ENCODE peak calls at places on chromosome 6, in eight cellular contexts. One of them, this sample, is unnamed.
A peak's percentile ranks its signal among the peaks of the same experiment; 100 is the strongest.

GRCh38 chr6:75023634-75024033 is 182.2 kb downstream of the COL12A1 start:
- DNase-seq in OCI-LY7: no peak
- DNase-seq in psoas muscle: no peak
- DNase-seq in EL: peak; percentile 64
- DNase-seq in GM13977: no peak
- DNase-seq in NB4: no peak
- DNase-seq in KBM-7: no peak
- DNase-seq in effector CD8-positive, alpha-beta T cell: no peak
- DNase-seq in this sample: no peak

GRCh38 chr6:170097505-170098427 is 193.1 kb downstream of the DLL1 start:
- DNase-seq in OCI-LY7: no peak
- DNase-seq in psoas muscle: no peak
- DNase-seq in EL: no peak
- DNase-seq in GM13977: no peak
- DNase-seq in NB4: no peak
- DNase-seq in KBM-7: no peak
- DNase-seq in effector CD8-positive, alpha-beta T cell: no peak
- DNase-seq in this sample: no peak

GRCh38 chr6:11356404-11357155 is 124.1 kb upstream of the NEDD9 start:
- DNase-seq in OCI-LY7: no peak
- DNase-seq in psoas muscle: no peak
- DNase-seq in EL: no peak
- DNase-seq in GM13977: no peak
- DNase-seq in NB4: no peak
- DNase-seq in KBM-7: no peak
- DNase-seq in effector CD8-positive, alpha-beta T cell: no peak
- DNase-seq in this sample: peak; percentile 24

GRCh38 chr6:160197662-160198061 is 61.0 kb downstream of the SLC22A2 start:
- DNase-seq in OCI-LY7: no peak
- DNase-seq in psoas muscle: no peak
- DNase-seq in EL: no peak
- DNase-seq in GM13977: no peak
- DNase-seq in NB4: no peak
- DNase-seq in KBM-7: no peak
- DNase-seq in effector CD8-positive, alpha-beta T cell: no peak
- DNase-seq in this sample: no peak

GRCh38 chr6:109853426-109853825 is 124.7 kb upstream of the GPR6 start:
- DNase-seq in OCI-LY7: no peak
- DNase-seq in psoas muscle: no peak
- DNase-seq in EL: no peak
- DNase-seq in GM13977: no peak
- DNase-seq in NB4: no peak
- DNase-seq in KBM-7: no peak
- DNase-seq in effector CD8-positive, alpha-beta T cell: no peak
- DNase-seq in this sample: no peak

GRCh38 chr6:37131104-37131959 is 38.6 kb upstream of the PIM1 start:
- DNase-seq in OCI-LY7: no peak
- DNase-seq in psoas muscle: peak; percentile 82
- DNase-seq in EL: no peak
- DNase-seq in GM13977: no peak
- DNase-seq in NB4: no peak
- DNase-seq in KBM-7: no peak
- DNase-seq in effector CD8-positive, alpha-beta T cell: no peak
- DNase-seq in this sample: peak; percentile 83

GRCh38 chr6:52263709-52264320 is 19.5 kb upstream of the IL17F start:
- DNase-seq in OCI-LY7: peak; percentile 74
- DNase-seq in psoas muscle: peak; percentile 39
- DNase-seq in EL: peak; percentile 67
- DNase-seq in GM13977: peak; percentile 67
- DNase-seq in NB4: peak; percentile 75
- DNase-seq in KBM-7: peak; percentile 77
- DNase-seq in effector CD8-positive, alpha-beta T cell: peak; percentile 53
- DNase-seq in this sample: peak; percentile 40

GRCh38 chr6:169974663-169975062 is 223.2 kb downstream of the ERMARD start:
- DNase-seq in OCI-LY7: no peak
- DNase-seq in psoas muscle: no peak
- DNase-seq in EL: no peak
- DNase-seq in GM13977: no peak
- DNase-seq in NB4: no peak
- DNase-seq in KBM-7: no peak
- DNase-seq in effector CD8-positive, alpha-beta T cell: no peak
- DNase-seq in this sample: no peak

GRCh38 chr6:40874495-40874894 is 164.5 kb downstream of the UNC5CL start:
- DNase-seq in OCI-LY7: peak; percentile 7
- DNase-seq in psoas muscle: no peak
- DNase-seq in EL: no peak
- DNase-seq in GM13977: no peak
- DNase-seq in NB4: peak; percentile 33
- DNase-seq in KBM-7: no peak
- DNase-seq in effector CD8-positive, alpha-beta T cell: no peak
- DNase-seq in this sample: no peak

GRCh38 chr6:53322188-53323029 is 26.3 kb downstream of the ELOVL5 start:
- DNase-seq in OCI-LY7: no peak
- DNase-seq in psoas muscle: no peak
- DNase-seq in EL: peak; percentile 30
- DNase-seq in GM13977: no peak
- DNase-seq in NB4: peak; percentile 24
- DNase-seq in KBM-7: no peak
- DNase-seq in effector CD8-positive, alpha-beta T cell: no peak
- DNase-seq in this sample: no peak

GRCh38 chr6:12875061-12875460 is 158.5 kb downstream of the PHACTR1 start:
- DNase-seq in OCI-LY7: no peak
- DNase-seq in psoas muscle: no peak
- DNase-seq in EL: peak; percentile 85
- DNase-seq in GM13977: no peak
- DNase-seq in NB4: no peak
- DNase-seq in KBM-7: no peak
- DNase-seq in effector CD8-positive, alpha-beta T cell: no peak
- DNase-seq in this sample: no peak

GRCh38 chr6:35727206-35727934 is 9.5 kb upstream of the ARMC12 start:
- DNase-seq in OCI-LY7: peak; percentile 68
- DNase-seq in psoas muscle: peak; percentile 94
- DNase-seq in EL: peak; percentile 74
- DNase-seq in GM13977: peak; percentile 54
- DNase-seq in NB4: peak; percentile 88
- DNase-seq in KBM-7: no peak
- DNase-seq in effector CD8-positive, alpha-beta T cell: peak; percentile 52
- DNase-seq in this sample: peak; percentile 91

GRCh38 chr6:159444073-159444472 is 249.0 kb downstream of the SOD2 start:
- DNase-seq in OCI-LY7: no peak
- DNase-seq in psoas muscle: no peak
- DNase-seq in EL: no peak
- DNase-seq in GM13977: no peak
- DNase-seq in NB4: no peak
- DNase-seq in KBM-7: no peak
- DNase-seq in effector CD8-positive, alpha-beta T cell: no peak
- DNase-seq in this sample: no peak

GRCh38 chr6:31652925-31653724 is 664 bp upstream of the BAG6 start:
- DNase-seq in OCI-LY7: peak; percentile 97
- DNase-seq in psoas muscle: peak; percentile 85
- DNase-seq in EL: no peak
- DNase-seq in GM13977: peak; percentile 93
- DNase-seq in NB4: peak; percentile 97
- DNase-seq in KBM-7: no peak
- DNase-seq in effector CD8-positive, alpha-beta T cell: peak; percentile 87
- DNase-seq in this sample: peak; percentile 86

GRCh38 chr6:36113701-36114100 is 16.6 kb upstream of the MAPK13 start:
- DNase-seq in OCI-LY7: no peak
- DNase-seq in psoas muscle: no peak
- DNase-seq in EL: no peak
- DNase-seq in GM13977: no peak
- DNase-seq in NB4: no peak
- DNase-seq in KBM-7: no peak
- DNase-seq in effector CD8-positive, alpha-beta T cell: no peak
- DNase-seq in this sample: no peak

GRCh38 chr6:136410201-136411027 is 120.8 kb upstream of the BCLAF1 start:
- DNase-seq in OCI-LY7: no peak
- DNase-seq in psoas muscle: no peak
- DNase-seq in EL: no peak
- DNase-seq in GM13977: peak; percentile 41
- DNase-seq in NB4: no peak
- DNase-seq in KBM-7: no peak
- DNase-seq in effector CD8-positive, alpha-beta T cell: no peak
- DNase-seq in this sample: no peak

GRCh38 chr6:127566671-127567070 is 10.3 kb upstream of the C6orf58 start:
- DNase-seq in OCI-LY7: no peak
- DNase-seq in psoas muscle: no peak
- DNase-seq in EL: no peak
- DNase-seq in GM13977: no peak
- DNase-seq in NB4: no peak
- DNase-seq in KBM-7: no peak
- DNase-seq in effector CD8-positive, alpha-beta T cell: no peak
- DNase-seq in this sample: no peak

GRCh38 chr6:100237881-100238280 is 226.8 kb downstream of the SIM1 start:
- DNase-seq in OCI-LY7: no peak
- DNase-seq in psoas muscle: no peak
- DNase-seq in EL: no peak
- DNase-seq in GM13977: no peak
- DNase-seq in NB4: no peak
- DNase-seq in KBM-7: no peak
- DNase-seq in effector CD8-positive, alpha-beta T cell: no peak
- DNase-seq in this sample: no peak

GRCh38 chr6:24376875-24377274 is 19.0 kb upstream of the DCDC2 start:
- DNase-seq in OCI-LY7: no peak
- DNase-seq in psoas muscle: no peak
- DNase-seq in EL: no peak
- DNase-seq in GM13977: no peak
- DNase-seq in NB4: no peak
- DNase-seq in KBM-7: no peak
- DNase-seq in effector CD8-positive, alpha-beta T cell: no peak
- DNase-seq in this sample: no peak

GRCh38 chr6:121393711-121394110 is 41.7 kb upstream of the GJA1 start:
- DNase-seq in OCI-LY7: no peak
- DNase-seq in psoas muscle: no peak
- DNase-seq in EL: no peak
- DNase-seq in GM13977: no peak
- DNase-seq in NB4: no peak
- DNase-seq in KBM-7: no peak
- DNase-seq in effector CD8-positive, alpha-beta T cell: no peak
- DNase-seq in this sample: no peak

GRCh38 chr6:27230758-27231111 is 16.8 kb upstream of the PRSS16 start:
- DNase-seq in OCI-LY7: no peak
- DNase-seq in psoas muscle: no peak
- DNase-seq in EL: no peak
- DNase-seq in GM13977: no peak
- DNase-seq in NB4: no peak
- DNase-seq in KBM-7: no peak
- DNase-seq in effector CD8-positive, alpha-beta T cell: no peak
- DNase-seq in this sample: no peak

GRCh38 chr6:165098165-165098564 is 211.2 kb downstream of the C6orf118 start:
- DNase-seq in OCI-LY7: peak; percentile 10
- DNase-seq in psoas muscle: no peak
- DNase-seq in EL: no peak
- DNase-seq in GM13977: no peak
- DNase-seq in NB4: peak; percentile 44
- DNase-seq in KBM-7: peak; percentile 28
- DNase-seq in effector CD8-positive, alpha-beta T cell: no peak
- DNase-seq in this sample: no peak

GRCh38 chr6:145772846-145773245 is 37.5 kb upstream of the EPM2A start:
- DNase-seq in OCI-LY7: no peak
- DNase-seq in psoas muscle: no peak
- DNase-seq in EL: no peak
- DNase-seq in GM13977: no peak
- DNase-seq in NB4: no peak
- DNase-seq in KBM-7: no peak
- DNase-seq in effector CD8-positive, alpha-beta T cell: no peak
- DNase-seq in this sample: no peak

GRCh38 chr6:6772751-6773150 is 184.2 kb downstream of the LY86 start:
- DNase-seq in OCI-LY7: no peak
- DNase-seq in psoas muscle: no peak
- DNase-seq in EL: no peak
- DNase-seq in GM13977: no peak
- DNase-seq in NB4: no peak
- DNase-seq in KBM-7: no peak
- DNase-seq in effector CD8-positive, alpha-beta T cell: no peak
- DNase-seq in this sample: no peak

GRCh38 chr6:25472314-25472713 is 179.7 kb upstream of the SCGN start:
- DNase-seq in OCI-LY7: no peak
- DNase-seq in psoas muscle: no peak
- DNase-seq in EL: no peak
- DNase-seq in GM13977: no peak
- DNase-seq in NB4: no peak
- DNase-seq in KBM-7: no peak
- DNase-seq in effector CD8-positive, alpha-beta T cell: no peak
- DNase-seq in this sample: no peak

GRCh38 chr6:26576929-26577719 is 19.6 kb upstream of the ABT1 start:
- DNase-seq in OCI-LY7: no peak
- DNase-seq in psoas muscle: no peak
- DNase-seq in EL: peak; percentile 90
- DNase-seq in GM13977: no peak
- DNase-seq in NB4: peak; percentile 73
- DNase-seq in KBM-7: peak; percentile 43
- DNase-seq in effector CD8-positive, alpha-beta T cell: peak; percentile 25
- DNase-seq in this sample: peak; percentile 44

GRCh38 chr6:4805553-4806307 is 29.5 kb downstream of the CDYL start:
- DNase-seq in OCI-LY7: peak; percentile 22
- DNase-seq in psoas muscle: peak; percentile 34
- DNase-seq in EL: peak; percentile 44
- DNase-seq in GM13977: no peak
- DNase-seq in NB4: peak; percentile 52
- DNase-seq in KBM-7: peak; percentile 58
- DNase-seq in effector CD8-positive, alpha-beta T cell: no peak
- DNase-seq in this sample: peak; percentile 31

GRCh38 chr6:89145962-89146747 is at the start of gene PM20D2:
- DNase-seq in OCI-LY7: peak; percentile 86
- DNase-seq in psoas muscle: peak; percentile 74
- DNase-seq in EL: peak; percentile 71
- DNase-seq in GM13977: peak; percentile 84
- DNase-seq in NB4: peak; percentile 94
- DNase-seq in KBM-7: peak; percentile 83
- DNase-seq in effector CD8-positive, alpha-beta T cell: peak; percentile 44
- DNase-seq in this sample: peak; percentile 65

GRCh38 chr6:138293428-138293827 is 75.1 kb upstream of the PBOV1 start:
- DNase-seq in OCI-LY7: no peak
- DNase-seq in psoas muscle: no peak
- DNase-seq in EL: peak; percentile 23
- DNase-seq in GM13977: no peak
- DNase-seq in NB4: no peak
- DNase-seq in KBM-7: no peak
- DNase-seq in effector CD8-positive, alpha-beta T cell: no peak
- DNase-seq in this sample: no peak

GRCh38 chr6:83199173-83199864 is 6.2 kb downstream of the RWDD2A start:
- DNase-seq in OCI-LY7: no peak
- DNase-seq in psoas muscle: no peak
- DNase-seq in EL: no peak
- DNase-seq in GM13977: no peak
- DNase-seq in NB4: no peak
- DNase-seq in KBM-7: no peak
- DNase-seq in effector CD8-positive, alpha-beta T cell: no peak
- DNase-seq in this sample: no peak

GRCh38 chr6:48628316-48628715 is 517.3 kb upstream of the PTCHD4 start:
- DNase-seq in OCI-LY7: no peak
- DNase-seq in psoas muscle: no peak
- DNase-seq in EL: peak; percentile 5
- DNase-seq in GM13977: no peak
- DNase-seq in NB4: no peak
- DNase-seq in KBM-7: no peak
- DNase-seq in effector CD8-positive, alpha-beta T cell: no peak
- DNase-seq in this sample: no peak

GRCh38 chr6:6972456-6972855 is 135.3 kb upstream of the RREB1 start:
- DNase-seq in OCI-LY7: no peak
- DNase-seq in psoas muscle: no peak
- DNase-seq in EL: peak; percentile 49
- DNase-seq in GM13977: no peak
- DNase-seq in NB4: peak; percentile 77
- DNase-seq in KBM-7: no peak
- DNase-seq in effector CD8-positive, alpha-beta T cell: no peak
- DNase-seq in this sample: no peak

GRCh38 chr6:111721677-111722219 is 116.1 kb upstream of the TRAF3IP2 start:
- DNase-seq in OCI-LY7: peak; percentile 55
- DNase-seq in psoas muscle: no peak
- DNase-seq in EL: peak; percentile 52
- DNase-seq in GM13977: peak; percentile 32
- DNase-seq in NB4: peak; percentile 62
- DNase-seq in KBM-7: peak; percentile 53
- DNase-seq in effector CD8-positive, alpha-beta T cell: peak; percentile 11
- DNase-seq in this sample: no peak

GRCh38 chr6:64034840-64035656 is 399.4 kb downstream of the PHF3 start:
- DNase-seq in OCI-LY7: no peak
- DNase-seq in psoas muscle: no peak
- DNase-seq in EL: no peak
- DNase-seq in GM13977: no peak
- DNase-seq in NB4: no peak
- DNase-seq in KBM-7: no peak
- DNase-seq in effector CD8-positive, alpha-beta T cell: no peak
- DNase-seq in this sample: no peak